ENCODE peak calls at places on chromosome 16, in five cellular contexts. One of them, this sample, is unnamed.
A peak's percentile ranks its signal among the peaks of the same experiment; 100 is the strongest.

GRCh38 chr16:85370881-85371651 is 242.1 kb upstream of the GSE1 start:
- DNase-seq in K562: peak; percentile 67
- DNase-seq in GM12878: no peak
- DNase-seq in WTC11: no peak
- DNase-seq in HepG2: no peak
- DNase-seq in this sample: no peak

GRCh38 chr16:66170989-66171388 is 195.5 kb upstream of the CDH5 start:
- DNase-seq in WTC11: no peak
- DNase-seq in GM12878: no peak
- DNase-seq in K562: no peak
- DNase-seq in HepG2: no peak
- DNase-seq in this sample: no peak

GRCh38 chr16:51562896-51563295 is 411.8 kb upstream of the SALL1 start:
- DNase-seq in WTC11: no peak
- DNase-seq in GM12878: no peak
- DNase-seq in K562: no peak
- DNase-seq in HepG2: no peak
- DNase-seq in this sample: no peak

GRCh38 chr16:23389201-23389600 is 63.8 kb downstream of the COG7 start:
- DNase-seq in GM12878: no peak
- DNase-seq in WTC11: no peak
- DNase-seq in HepG2: no peak
- DNase-seq in K562: no peak
- DNase-seq in this sample: no peak

GRCh38 chr16:15041260-15042011 is 14.4 kb downstream of the NTAN1 start:
- DNase-seq in GM12878: no peak
- DNase-seq in K562: peak; percentile 83
- DNase-seq in HepG2: no peak
- DNase-seq in WTC11: peak; percentile 32
- DNase-seq in this sample: no peak

GRCh38 chr16:89256651-89257254 is 39.2 kb downstream of the ZNF778 start:
- DNase-seq in HepG2: no peak
- DNase-seq in K562: no peak
- DNase-seq in GM12878: no peak
- DNase-seq in WTC11: peak; percentile 69
- DNase-seq in this sample: no peak

GRCh38 chr16:4319454-4319853 is 3.6 kb downstream of the GLIS2 start:
- DNase-seq in WTC11: no peak
- DNase-seq in HepG2: no peak
- DNase-seq in K562: no peak
- DNase-seq in GM12878: no peak
- DNase-seq in this sample: no peak

GRCh38 chr16:83972256-83973008 is 4.4 kb downstream of the NECAB2 start:
- DNase-seq in GM12878: no peak
- DNase-seq in WTC11: no peak
- DNase-seq in K562: no peak
- DNase-seq in HepG2: no peak
- DNase-seq in this sample: no peak

GRCh38 chr16:23496826-23497542 is 13.3 kb downstream of the GGA2 start:
- DNase-seq in GM12878: no peak
- DNase-seq in K562: no peak
- DNase-seq in HepG2: no peak
- DNase-seq in WTC11: no peak
- DNase-seq in this sample: no peak

GRCh38 chr16:84507011-84507982 is 2.8 kb upstream of the MEAK7 start:
- DNase-seq in WTC11: peak; percentile 9
- DNase-seq in HepG2: no peak
- DNase-seq in K562: no peak
- DNase-seq in GM12878: peak; percentile 45
- DNase-seq in this sample: no peak

GRCh38 chr16:87417511-87417910 is 25.4 kb downstream of the MAP1LC3B start:
- DNase-seq in WTC11: no peak
- DNase-seq in K562: no peak
- DNase-seq in GM12878: no peak
- DNase-seq in HepG2: no peak
- DNase-seq in this sample: no peak

DNA sequence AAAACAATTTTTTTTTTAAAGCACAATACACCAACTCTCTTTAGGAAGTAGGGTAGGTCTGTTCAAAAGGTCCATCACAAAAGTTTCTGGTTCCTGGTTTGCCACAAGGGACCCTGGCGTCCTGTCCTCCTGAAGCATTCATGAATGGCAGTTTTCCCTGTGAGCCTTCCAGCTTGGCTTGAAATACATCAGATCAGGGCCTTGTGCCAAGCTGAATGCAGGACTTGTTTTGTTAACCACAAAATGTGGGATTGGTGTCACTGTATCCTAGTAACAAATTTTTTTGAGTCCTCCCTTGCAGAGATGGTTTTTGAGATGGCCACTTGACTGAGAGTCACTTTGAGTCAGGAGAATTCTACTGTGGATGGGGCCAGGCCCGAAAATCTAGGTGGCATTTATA is 3.9 kb downstream of the GNAO1 start:
- DNase-seq in HepG2: no peak
- DNase-seq in WTC11: no peak
- DNase-seq in K562: no peak
- DNase-seq in GM12878: no peak
- DNase-seq in this sample: no peak
- TF ChIP-seq ATF2 in HepG2: no peak
- TF ChIP-seq ATF2 in WTC11: no peak
- TF ChIP-seq ATF2 in K562: no peak
- TF ChIP-seq ATF2 in GM12878: no peak
- TF ChIP-seq ATF2 in this sample: no peak

GRCh38 chr16:80935691-80936090 is 71.0 kb downstream of the CMC2 start:
- DNase-seq in K562: no peak
- DNase-seq in HepG2: no peak
- DNase-seq in WTC11: no peak
- DNase-seq in GM12878: no peak
- DNase-seq in this sample: peak; percentile 1

GRCh38 chr16:80936410-80936809 is 70.3 kb downstream of the CMC2 start:
- DNase-seq in WTC11: no peak
- DNase-seq in GM12878: no peak
- DNase-seq in K562: no peak
- DNase-seq in HepG2: no peak
- DNase-seq in this sample: peak; percentile 13

GRCh38 chr16:80940069-80940856 is 66.4 kb downstream of the CMC2 start:
- DNase-seq in HepG2: no peak
- DNase-seq in GM12878: no peak
- DNase-seq in WTC11: no peak
- DNase-seq in K562: no peak
- DNase-seq in this sample: no peak

GRCh38 chr16:80938928-80939260 is 67.8 kb downstream of the CMC2 start:
- DNase-seq in HepG2: no peak
- DNase-seq in K562: no peak
- DNase-seq in GM12878: no peak
- DNase-seq in WTC11: no peak
- DNase-seq in this sample: no peak

DNA sequence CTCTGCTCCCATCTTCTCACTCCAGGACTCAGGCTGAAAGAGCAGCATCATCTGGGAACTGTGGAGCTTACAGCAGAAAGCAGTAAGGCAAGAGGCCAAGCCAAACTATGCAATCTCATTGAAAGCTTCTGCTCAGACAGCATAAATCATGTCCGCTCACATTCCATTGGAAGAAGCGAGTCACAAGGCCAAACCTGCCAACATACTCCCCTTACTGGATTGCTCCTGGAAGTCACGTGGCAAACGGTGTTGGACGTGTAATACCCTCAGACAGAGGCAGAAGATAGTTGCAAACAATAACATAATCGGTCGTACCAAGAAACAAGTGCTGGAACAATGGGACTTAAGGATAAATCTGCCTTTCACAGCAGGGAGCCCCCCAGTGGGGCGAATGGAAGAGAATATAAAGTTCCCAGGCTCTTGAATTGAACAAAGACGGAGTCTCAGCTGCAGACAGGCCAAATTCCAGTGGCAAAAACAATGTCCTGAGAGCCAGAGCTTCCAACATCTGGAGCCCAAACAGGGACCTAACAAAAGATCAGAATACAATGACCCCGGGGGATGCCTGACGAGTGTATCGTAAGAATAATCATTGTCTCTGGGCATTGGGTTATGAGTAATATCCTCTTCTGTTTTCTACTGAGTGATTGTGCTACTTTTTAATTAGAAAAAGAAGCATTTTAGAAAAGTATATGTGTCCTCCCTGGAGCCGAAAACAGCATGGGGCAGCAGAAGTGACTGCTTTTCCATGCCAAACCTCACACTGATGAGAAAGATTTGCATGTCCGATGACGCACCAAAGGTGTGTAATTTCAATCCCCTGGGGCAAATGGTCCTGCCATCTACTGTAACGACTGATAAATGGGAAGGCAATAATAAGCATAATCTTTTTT is 68.4 kb downstream of the CMC2 start:
- DNase-seq in GM12878: no peak
- DNase-seq in WTC11: no peak
- DNase-seq in K562: no peak
- DNase-seq in HepG2: no peak
- DNase-seq in this sample: no peak
- TF ChIP-seq ATF2 in GM12878: no peak
- TF ChIP-seq ATF2 in WTC11: no peak
- TF ChIP-seq ATF2 in K562: no peak
- TF ChIP-seq ATF2 in HepG2: no peak
- TF ChIP-seq ATF2 in this sample: no peak

GRCh38 chr16:71986131-71986530 is 14.1 kb downstream of the PKD1L3 start:
- DNase-seq in GM12878: no peak
- DNase-seq in WTC11: no peak
- DNase-seq in HepG2: no peak
- DNase-seq in K562: no peak
- DNase-seq in this sample: no peak
- TF ChIP-seq ATF2 in GM12878: no peak
- TF ChIP-seq ATF2 in WTC11: no peak
- TF ChIP-seq ATF2 in HepG2: no peak
- TF ChIP-seq ATF2 in K562: no peak
- TF ChIP-seq ATF2 in this sample: no peak

DNA sequence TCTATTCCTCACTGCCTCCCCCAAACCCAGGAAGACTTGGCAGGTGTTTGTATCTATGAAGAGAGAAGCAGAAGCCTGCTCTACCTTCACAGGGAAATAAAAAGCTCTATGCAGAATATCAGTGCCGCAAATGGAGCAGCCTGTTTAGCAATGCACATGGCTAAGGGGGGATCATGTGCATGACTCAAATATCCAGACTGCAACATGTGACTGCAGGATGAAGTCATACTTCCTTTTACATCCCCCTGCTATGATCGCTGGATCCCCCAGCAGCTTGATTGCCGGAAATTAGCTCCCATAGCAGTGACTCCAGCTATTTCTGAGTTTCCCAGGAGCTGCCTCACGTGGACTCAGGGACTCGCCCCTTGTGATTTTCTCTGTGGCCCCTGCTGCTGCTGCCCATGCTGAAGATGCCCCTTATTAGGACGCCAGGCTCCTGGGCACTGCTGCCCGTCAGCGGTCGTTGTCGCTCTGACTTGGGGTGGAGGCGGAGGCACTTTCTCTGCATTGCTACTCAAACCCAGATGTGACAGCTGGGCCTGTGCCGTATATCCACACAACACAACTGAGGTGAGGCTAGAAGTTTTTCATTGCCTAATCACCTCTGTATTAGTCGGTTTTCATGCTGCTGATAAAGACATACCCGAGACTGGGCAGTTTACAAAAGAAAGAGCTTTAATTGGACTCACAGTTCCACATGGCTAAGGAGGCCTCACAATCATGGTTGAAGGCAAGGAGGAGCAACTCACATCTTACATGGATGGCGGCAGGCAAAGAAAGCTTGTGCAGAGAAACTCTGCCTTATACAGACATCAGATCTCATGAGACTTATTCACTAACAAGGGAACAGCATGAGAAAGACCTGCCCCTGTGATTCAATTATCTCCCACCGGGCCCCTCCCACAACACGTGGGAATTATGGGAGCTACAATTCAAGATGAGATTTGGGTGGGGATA is 340.7 kb downstream of the CPPED1 start:
- DNase-seq in GM12878: no peak
- DNase-seq in WTC11: no peak
- DNase-seq in K562: no peak
- DNase-seq in HepG2: no peak
- DNase-seq in this sample: no peak
- TF ChIP-seq ATF2 in GM12878: no peak
- TF ChIP-seq ATF2 in WTC11: no peak
- TF ChIP-seq ATF2 in K562: no peak
- TF ChIP-seq ATF2 in HepG2: no peak
- TF ChIP-seq ATF2 in this sample: no peak

DNA sequence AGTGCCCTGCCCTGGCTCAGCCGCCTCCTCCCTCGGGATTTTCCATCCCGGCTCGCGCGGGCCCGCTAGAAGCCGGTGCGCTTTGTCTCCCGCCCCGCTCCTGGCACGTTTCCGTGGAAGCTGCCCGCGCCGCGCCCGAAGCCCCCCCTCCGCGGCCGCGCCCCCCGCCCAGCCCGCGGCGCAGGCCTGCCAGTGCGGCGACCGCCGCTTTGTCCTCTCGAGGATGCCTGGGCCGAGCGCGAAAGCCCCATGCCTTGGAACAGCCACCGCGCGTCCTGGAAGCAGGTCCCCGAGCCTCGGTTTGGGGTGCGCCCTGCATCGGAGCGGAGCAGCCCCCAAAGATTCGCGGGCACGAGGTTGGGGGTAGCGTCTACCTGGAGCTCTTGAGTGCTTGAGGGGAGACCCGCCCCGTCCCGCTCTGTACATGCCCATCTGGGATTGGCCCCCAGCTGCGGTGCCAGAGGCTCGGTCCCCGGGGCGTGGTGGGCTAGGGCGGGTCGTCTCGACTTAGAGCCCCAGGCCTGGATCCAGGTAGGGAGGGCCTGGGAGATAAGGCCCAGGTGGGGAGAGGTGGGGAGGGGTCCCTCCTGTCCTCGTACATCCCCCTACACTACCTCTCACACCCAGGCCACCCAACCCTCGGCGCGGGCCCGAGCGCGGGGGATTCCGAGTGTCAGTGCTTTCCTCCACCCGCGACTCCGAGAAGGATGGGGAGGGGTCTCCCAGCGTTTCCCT is 1.2 kb downstream of the SMPD3 start:
- DNase-seq in K562: no peak
- DNase-seq in GM12878: no peak
- DNase-seq in HepG2: no peak
- DNase-seq in WTC11: peak; percentile 33
- DNase-seq in this sample: peak; percentile 52
- TF ChIP-seq ATF2 in K562: no peak
- TF ChIP-seq ATF2 in GM12878: no peak
- TF ChIP-seq ATF2 in HepG2: no peak
- TF ChIP-seq ATF2 in WTC11: no peak
- TF ChIP-seq ATF2 in this sample: no peak

GRCh38 chr16:2270588-2271470 is 2.9 kb upstream of the RNPS1 start:
- DNase-seq in GM12878: no peak
- DNase-seq in K562: no peak
- DNase-seq in HepG2: no peak
- DNase-seq in WTC11: no peak
- DNase-seq in this sample: no peak

GRCh38 chr16:2271848-2272461 is 4.0 kb upstream of the RNPS1 start:
- DNase-seq in GM12878: no peak
- DNase-seq in K562: no peak
- DNase-seq in WTC11: no peak
- DNase-seq in HepG2: no peak
- DNase-seq in this sample: no peak

GRCh38 chr16:2267913-2268666 is at the start of gene RNPS1:
- DNase-seq in K562: peak; percentile 99
- DNase-seq in WTC11: peak; percentile 94
- DNase-seq in GM12878: peak; percentile 80
- DNase-seq in HepG2: peak; percentile 88
- DNase-seq in this sample: peak; percentile 99

GRCh38 chr16:2273484-2273883 is 5.6 kb upstream of the RNPS1 start:
- DNase-seq in WTC11: no peak
- DNase-seq in HepG2: no peak
- DNase-seq in K562: no peak
- DNase-seq in GM12878: no peak
- DNase-seq in this sample: no peak

GRCh38 chr16:2270070-2270462 is 2.1 kb upstream of the RNPS1 start:
- DNase-seq in GM12878: no peak
- DNase-seq in K562: no peak
- DNase-seq in WTC11: no peak
- DNase-seq in HepG2: no peak
- DNase-seq in this sample: no peak
- TF ChIP-seq ATF2 in GM12878: no peak
- TF ChIP-seq ATF2 in K562: no peak
- TF ChIP-seq ATF2 in WTC11: no peak
- TF ChIP-seq ATF2 in HepG2: no peak
- TF ChIP-seq ATF2 in this sample: no peak

This sample was measured in H1.